ENCODE peak calls at places on chromosomes 12 and 14, in six cellular contexts. One of them, this sample, is unnamed.

GRCh38 chr14:33851366-33851765 is 99.5 kb downstream of the EGLN3 start:
- DNase-seq in HFF-Myc: no peak
- DNase-seq in D341Med: no peak
- DNase-seq in PC-9: no peak
- DNase-seq in T follicular helper cell: no peak
- DNase-seq in heart left ventricle: no peak
- DNase-seq in this sample: no peak

GRCh38 chr12:121581681-121582439 is 1.0 kb upstream of the KDM2B start:
- DNase-seq in HFF-Myc: no peak
- DNase-seq in D341Med: no peak
- DNase-seq in PC-9: no peak
- DNase-seq in T follicular helper cell: no peak
- DNase-seq in heart left ventricle: no peak
- DNase-seq in this sample: no peak

GRCh38 chr12:6533653-6534157 is 612 bp upstream of the GAPDH start:
- DNase-seq in HFF-Myc: no peak
- DNase-seq in D341Med: peak
- DNase-seq in PC-9: peak
- DNase-seq in T follicular helper cell: no peak
- DNase-seq in heart left ventricle: peak
- DNase-seq in this sample: no peak

GRCh38 chr12:64104376-64104775 is 117.7 kb downstream of the KICS2 start:
- DNase-seq in HFF-Myc: no peak
- DNase-seq in D341Med: no peak
- DNase-seq in PC-9: no peak
- DNase-seq in T follicular helper cell: no peak
- DNase-seq in heart left ventricle: no peak
- DNase-seq in this sample: no peak

GRCh38 chr14:68203871-68204270 is 384.3 kb downstream of the RAD51B start:
- DNase-seq in HFF-Myc: no peak
- DNase-seq in D341Med: no peak
- DNase-seq in PC-9: no peak
- DNase-seq in T follicular helper cell: no peak
- DNase-seq in heart left ventricle: no peak
- DNase-seq in this sample: no peak

GRCh38 chr12:40222247-40222646 is 2.5 kb upstream of the LRRK2 start:
- DNase-seq in HFF-Myc: no peak
- DNase-seq in D341Med: no peak
- DNase-seq in PC-9: no peak
- DNase-seq in T follicular helper cell: no peak
- DNase-seq in heart left ventricle: no peak
- DNase-seq in this sample: no peak

GRCh38 chr14:22822017-22822618 is 6.9 kb upstream of the SLC7A7 start:
- DNase-seq in HFF-Myc: no peak
- DNase-seq in D341Med: no peak
- DNase-seq in PC-9: no peak
- DNase-seq in T follicular helper cell: no peak
- DNase-seq in heart left ventricle: no peak
- DNase-seq in this sample: no peak

GRCh38 chr12:6937481-6938352 is 5.9 kb upstream of the RNU7-1 start:
- DNase-seq in HFF-Myc: no peak
- DNase-seq in D341Med: peak
- DNase-seq in PC-9: peak
- DNase-seq in T follicular helper cell: peak
- DNase-seq in heart left ventricle: peak
- DNase-seq in this sample: peak

GRCh38 chr14:58465425-58465824 is 37.9 kb downstream of the KIAA0586 start:
- DNase-seq in HFF-Myc: no peak
- DNase-seq in D341Med: no peak
- DNase-seq in PC-9: no peak
- DNase-seq in T follicular helper cell: no peak
- DNase-seq in heart left ventricle: no peak
- DNase-seq in this sample: no peak

GRCh38 chr14:50955373-50956043 is 11.2 kb upstream of the PYGL start:
- DNase-seq in HFF-Myc: peak
- DNase-seq in D341Med: peak
- DNase-seq in PC-9: peak
- DNase-seq in T follicular helper cell: no peak
- DNase-seq in heart left ventricle: no peak
- DNase-seq in this sample: no peak

GRCh38 chr14:69695664-69696527 is 71.0 kb upstream of the SRSF5 start:
- DNase-seq in HFF-Myc: no peak
- DNase-seq in D341Med: no peak
- DNase-seq in PC-9: no peak
- DNase-seq in T follicular helper cell: no peak
- DNase-seq in heart left ventricle: no peak
- DNase-seq in this sample: no peak

GRCh38 chr12:51591020-51591901 is at the start of gene SCN8A:
- DNase-seq in HFF-Myc: no peak
- DNase-seq in D341Med: peak
- DNase-seq in PC-9: no peak
- DNase-seq in T follicular helper cell: peak
- DNase-seq in heart left ventricle: peak
- DNase-seq in this sample: no peak

GRCh38 chr14:73140924-73141323 is 4.6 kb downstream of the PSEN1 start:
- DNase-seq in HFF-Myc: no peak
- DNase-seq in D341Med: no peak
- DNase-seq in PC-9: no peak
- DNase-seq in T follicular helper cell: no peak
- DNase-seq in heart left ventricle: no peak
- DNase-seq in this sample: no peak

GRCh38 chr14:73231874-73232851 is 5.1 kb upstream of the PAPLN start:
- DNase-seq in HFF-Myc: no peak
- DNase-seq in D341Med: peak
- DNase-seq in PC-9: no peak
- DNase-seq in T follicular helper cell: no peak
- DNase-seq in heart left ventricle: no peak
- DNase-seq in this sample: no peak

GRCh38 chr12:88579572-88579940 is 715 bp downstream of the KITLG start:
- DNase-seq in HFF-Myc: no peak
- DNase-seq in D341Med: peak
- DNase-seq in PC-9: no peak
- DNase-seq in T follicular helper cell: no peak
- DNase-seq in heart left ventricle: peak
- DNase-seq in this sample: no peak

GRCh38 chr12:51071663-51072062 is 11.7 kb downstream of the CSRNP2 start:
- DNase-seq in HFF-Myc: no peak
- DNase-seq in D341Med: no peak
- DNase-seq in PC-9: no peak
- DNase-seq in T follicular helper cell: no peak
- DNase-seq in heart left ventricle: no peak
- DNase-seq in this sample: no peak

GRCh38 chr14:106837870-106838269 is 1311.5 kb downstream of the TMEM121 start:
- DNase-seq in HFF-Myc: no peak
- DNase-seq in D341Med: no peak
- DNase-seq in PC-9: no peak
- DNase-seq in T follicular helper cell: no peak
- DNase-seq in heart left ventricle: no peak
- DNase-seq in this sample: no peak

GRCh38 chr12:64147011-64147671 is 75.0 kb downstream of the KICS2 start:
- DNase-seq in HFF-Myc: no peak
- DNase-seq in D341Med: no peak
- DNase-seq in PC-9: no peak
- DNase-seq in T follicular helper cell: no peak
- DNase-seq in heart left ventricle: no peak
- DNase-seq in this sample: no peak

This sample was measured in iPS DF 6.9.